ENCODE peak calls at places on chromosomes 13 and 19, in five cellular contexts. One of them, this sample, is unnamed.

GRCh38 chr13:21526707-21527454 is 67.8 kb upstream of the ZDHHC20 start:
- DNase-seq in GM12878: no peak
- DNase-seq in K562: no peak
- DNase-seq in SK-N-SH: no peak
- DNase-seq in HepG2: peak
- DNase-seq in this sample: no peak

GRCh38 chr13:48210178-48210577 is 22.8 kb upstream of the ITM2B start:
- DNase-seq in K562: no peak
- DNase-seq in HepG2: no peak
- DNase-seq in GM12878: no peak
- DNase-seq in SK-N-SH: no peak
- DNase-seq in this sample: peak

GRCh38 chr19:41868120-41868988 is 8.3 kb downstream of the RPS19 start:
- DNase-seq in HepG2: no peak
- DNase-seq in K562: no peak
- DNase-seq in SK-N-SH: no peak
- DNase-seq in GM12878: no peak
- DNase-seq in this sample: no peak

GRCh38 chr13:48037346-48038173 is at the start of gene NUDT15:
- DNase-seq in K562: peak
- DNase-seq in GM12878: peak
- DNase-seq in SK-N-SH: peak
- DNase-seq in HepG2: peak
- DNase-seq in this sample: peak

GRCh38 chr13:64305246-64305645 is 2889.6 kb upstream of the PCDH20 start:
- DNase-seq in GM12878: no peak
- DNase-seq in K562: no peak
- DNase-seq in HepG2: no peak
- DNase-seq in SK-N-SH: no peak
- DNase-seq in this sample: no peak

GRCh38 chr13:30466358-30466714 is 600 bp upstream of the HMGB1 start:
- DNase-seq in HepG2: no peak
- DNase-seq in SK-N-SH: no peak
- DNase-seq in K562: no peak
- DNase-seq in GM12878: no peak
- DNase-seq in this sample: no peak

GRCh38 chr13:99007414-99007986 is 29.6 kb upstream of the DOCK9 start:
- DNase-seq in HepG2: no peak
- DNase-seq in GM12878: no peak
- DNase-seq in K562: no peak
- DNase-seq in SK-N-SH: no peak
- DNase-seq in this sample: no peak

GRCh38 chr19:5074418-5074817 is 105.5 kb downstream of the KDM4B start:
- DNase-seq in HepG2: no peak
- DNase-seq in K562: no peak
- DNase-seq in GM12878: no peak
- DNase-seq in SK-N-SH: no peak
- DNase-seq in this sample: no peak

GRCh38 chr13:99307648-99308339 is 595 bp upstream of the GPR183 start:
- DNase-seq in SK-N-SH: no peak
- DNase-seq in GM12878: no peak
- DNase-seq in K562: peak
- DNase-seq in HepG2: no peak
- DNase-seq in this sample: no peak

GRCh38 chr13:37369618-37370017 is 228.9 kb downstream of the POSTN start:
- DNase-seq in GM12878: no peak
- DNase-seq in K562: no peak
- DNase-seq in SK-N-SH: no peak
- DNase-seq in HepG2: no peak
- DNase-seq in this sample: no peak

GRCh38 chr13:37375724-37376123 is 222.8 kb downstream of the POSTN start:
- DNase-seq in K562: no peak
- DNase-seq in GM12878: no peak
- DNase-seq in HepG2: no peak
- DNase-seq in SK-N-SH: no peak
- DNase-seq in this sample: no peak

DNA sequence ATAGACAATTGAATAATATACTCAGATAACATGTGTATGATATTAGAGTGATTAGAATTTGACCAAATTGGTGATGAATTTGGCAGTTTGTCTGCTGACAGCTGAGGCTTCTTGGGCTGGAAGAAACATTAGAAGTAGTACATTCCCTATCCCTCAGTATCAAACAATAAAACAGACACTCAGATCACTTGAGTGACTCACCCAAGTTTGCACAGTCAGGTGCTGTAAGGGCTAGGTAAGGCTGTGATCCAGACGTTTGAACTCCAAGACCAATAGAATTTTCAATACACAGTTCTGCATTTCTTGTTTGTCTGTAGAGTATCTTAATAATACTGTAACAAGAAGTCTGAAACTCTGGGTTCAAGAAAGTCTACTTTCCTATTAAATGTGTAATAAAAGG is 223.5 kb downstream of the POSTN start:
- DNase-seq in GM12878: no peak
- DNase-seq in HepG2: no peak
- DNase-seq in K562: no peak
- DNase-seq in SK-N-SH: no peak
- DNase-seq in this sample: no peak
- TF ChIP-seq POLR2AphosphoS5 in GM12878: no peak
- TF ChIP-seq POLR2AphosphoS5 in HepG2: no peak
- TF ChIP-seq POLR2AphosphoS5 in K562: no peak
- TF ChIP-seq POLR2AphosphoS5 in SK-N-SH: no peak
- TF ChIP-seq POLR2AphosphoS5 in this sample: no peak

GRCh38 chr19:2194513-2195078 is 30.9 kb downstream of the DOT1L start:
- DNase-seq in SK-N-SH: no peak
- DNase-seq in GM12878: no peak
- DNase-seq in K562: no peak
- DNase-seq in HepG2: no peak
- DNase-seq in this sample: no peak
- TF ChIP-seq GABPA in SK-N-SH: no peak
- TF ChIP-seq GABPA in GM12878: no peak
- TF ChIP-seq GABPA in K562: no peak
- TF ChIP-seq GABPA in HepG2: no peak
- TF ChIP-seq GABPA in this sample: no peak

DNA sequence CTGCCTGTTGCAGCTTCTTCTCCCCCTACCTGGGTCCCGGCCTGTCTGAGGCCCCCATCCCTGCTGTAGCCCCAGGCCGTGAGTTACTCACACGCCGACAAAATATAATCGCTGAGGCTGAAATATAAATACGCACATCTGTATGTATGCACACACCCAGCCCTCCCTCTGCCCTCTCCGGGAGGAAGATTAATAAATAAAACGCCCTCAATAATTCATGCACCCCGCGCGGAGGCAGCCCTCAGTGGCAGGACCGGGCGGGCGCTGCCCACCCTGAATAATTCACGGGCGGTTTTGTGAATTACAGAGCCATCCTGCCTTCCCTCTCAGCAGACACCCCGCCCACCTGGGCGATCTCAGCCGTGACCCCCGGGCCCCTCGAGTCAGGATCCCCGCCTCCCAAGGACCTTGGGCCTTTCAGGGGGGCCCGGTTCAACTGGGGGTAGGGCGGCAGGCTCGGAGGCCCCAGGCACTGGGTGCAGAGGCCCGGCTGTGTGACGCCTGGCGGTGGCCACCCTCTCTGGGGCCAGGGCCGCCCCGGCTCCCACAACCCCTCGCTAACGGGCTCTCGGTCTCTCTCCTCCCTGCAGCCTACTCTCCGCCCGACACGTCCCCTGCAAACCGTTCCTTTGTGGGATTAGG is 24.2 kb downstream of the SMIM24 start:
- DNase-seq in HepG2: no peak
- DNase-seq in GM12878: no peak
- DNase-seq in SK-N-SH: peak
- DNase-seq in K562: no peak
- DNase-seq in this sample: no peak
- TF ChIP-seq REST in HepG2: no peak
- TF ChIP-seq REST in GM12878: no peak
- TF ChIP-seq REST in SK-N-SH: no peak
- TF ChIP-seq REST in K562: no peak
- TF ChIP-seq REST in this sample: no peak

GRCh38 chr19:15210323-15210774 is 9.6 kb upstream of the NOTCH3 start:
- DNase-seq in SK-N-SH: no peak
- DNase-seq in HepG2: peak
- DNase-seq in GM12878: no peak
- DNase-seq in K562: no peak
- DNase-seq in this sample: peak
- TF ChIP-seq POLR2AphosphoS5 in SK-N-SH: no peak
- TF ChIP-seq POLR2AphosphoS5 in HepG2: no peak
- TF ChIP-seq POLR2AphosphoS5 in GM12878: no peak
- TF ChIP-seq POLR2AphosphoS5 in K562: no peak
- TF ChIP-seq POLR2AphosphoS5 in this sample: peak

DNA sequence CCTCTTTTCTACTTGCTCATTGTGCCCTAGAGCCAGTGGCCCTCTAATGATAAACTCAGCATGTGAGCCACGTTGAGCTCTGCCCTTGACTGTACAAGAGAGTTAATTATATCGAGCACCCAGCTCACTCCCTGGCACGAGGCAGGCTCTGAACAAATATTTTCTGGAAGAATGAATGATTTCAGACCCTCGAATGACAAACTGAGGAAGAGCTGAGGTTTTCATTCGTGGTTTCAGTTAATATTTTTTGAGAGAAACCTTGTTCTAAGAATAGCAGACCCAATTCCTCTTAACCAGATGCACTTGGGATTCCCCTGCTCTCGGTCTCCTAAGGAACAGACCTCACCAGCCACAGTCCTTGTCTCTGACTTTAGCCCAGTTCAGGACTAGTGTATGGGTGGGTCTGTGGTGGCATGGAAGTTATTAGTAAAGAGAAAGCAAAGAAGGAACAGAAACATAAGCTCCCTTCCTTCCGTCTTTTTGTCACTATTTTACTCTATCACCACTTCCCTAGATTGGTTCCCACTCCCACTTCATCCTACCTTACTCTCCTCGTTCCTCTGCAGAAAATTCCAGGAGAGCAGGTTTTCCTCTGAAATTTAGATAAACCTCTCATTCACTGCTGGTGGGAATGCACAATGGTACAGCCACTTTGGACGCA is 22.1 kb upstream of the WDFY2 start:
- DNase-seq in HepG2: no peak
- DNase-seq in K562: no peak
- DNase-seq in SK-N-SH: no peak
- DNase-seq in GM12878: peak
- DNase-seq in this sample: no peak
- TF ChIP-seq GABPA in HepG2: no peak
- TF ChIP-seq GABPA in K562: no peak
- TF ChIP-seq GABPA in SK-N-SH: no peak
- TF ChIP-seq GABPA in GM12878: no peak
- TF ChIP-seq GABPA in this sample: no peak